ENCODE peak calls at places on chromosomes 13 and 19, in nine cellular contexts. W is Peyer's patch; G is left ventricle myocardium inferior; R is upper lobe of right lung; S is iPS DF 6.9; O is naive thymus-derived CD4-positive, alpha-beta T cell; E is psoas muscle; K is heart right ventricle; M is trophoblast cell. U is an unnamed sample. For H3K4me1, the result is how much of the 10 kb centered on the place peaks cover.

GRCh38 chr19:36771275-36772231 is 1.1 kb downstream of the ZNF850 start:
- DNase-seq in W (peak), G (peak), R (no peak), S (peak), O (no peak), E (peak), K (peak), M (peak), U (no peak)

GRCh38 chr13:49444517-49445395 is 682 bp downstream of the SETDB2 start:
- DNase-seq in W (peak), G (no peak), R (no peak), S (no peak), O (no peak), E (no peak), K (no peak), M (peak), U (no peak)

GRCh38 chr19:54137913-54138776 is 583 bp downstream of the CNOT3 start:
- DNase-seq in W (no peak), G (no peak), R (peak), S (no peak), O (no peak), E (peak), K (no peak), M (no peak), U (no peak)

GRCh38 chr13:45518525-45519235 is 53.9 kb downstream of the COG3 start:
- DNase-seq in W (no peak), G (no peak), R (no peak), S (no peak), O (no peak), E (no peak), K (no peak), M (peak), U (no peak)

GRCh38 chr13:21670006-21670882 is 629 bp upstream of the FGF9 start:
- DNase-seq in W (peak), G (peak), R (peak), S (no peak), O (peak), E (peak), K (peak), M (peak), U (no peak)

GRCh38 chr19:15869109-15869555 is 28.7 kb downstream of the CYP4F2 start:
- DNase-seq in W (no peak), G (no peak), R (no peak), S (peak), O (no peak), E (no peak), K (no peak), M (peak), U (no peak)

GRCh38 chr19:5691205-5691929 is 1.3 kb downstream of the RPL36 start:
- DNase-seq in W (peak), G (peak), R (peak), S (no peak), O (no peak), E (peak), K (peak), M (no peak), U (no peak)

GRCh38 chr13:46032341-46032740 is 20.2 kb downstream of the ZC3H13 start:
- DNase-seq in W (no peak), G (no peak), R (no peak), S (no peak), O (no peak), E (no peak), K (no peak), M (no peak), U (no peak)

GRCh38 chr13:92097337-92097903 is 699.0 kb downstream of the GPC5 start:
- DNase-seq in W (no peak), G (no peak), R (no peak), S (no peak), O (no peak), E (no peak), K (no peak), M (peak), U (no peak)

GRCh38 chr13:27496006-27496405 is 45.6 kb upstream of the MTIF3 start:
- DNase-seq in W (no peak), G (no peak), R (no peak), S (no peak), O (no peak), E (no peak), K (no peak), M (no peak), U (no peak)

GRCh38 chr13:39737047-39737446 is 81.6 kb downstream of the COG6 start:
- DNase-seq in W (no peak), G (no peak), R (no peak), S (no peak), O (no peak), E (no peak), K (no peak), M (no peak), U (no peak)

GRCh38 chr13:25865391-25865790 is 186.4 kb downstream of the SHISA2 start:
- DNase-seq in W (no peak), G (no peak), R (no peak), S (no peak), O (no peak), E (no peak), K (no peak), M (peak), U (no peak)

GRCh38 chr19:57078802-57079201 is 41.0 kb upstream of the USP29 start:
- DNase-seq in W (no peak), G (no peak), R (no peak), S (no peak), O (no peak), E (no peak), K (no peak), M (no peak), U (no peak)

GRCh38 chr19:510606-511100 is 3.4 kb downstream of the TPGS1 start:
- DNase-seq in W (peak), G (peak), R (peak), S (no peak), O (peak), E (peak), K (peak), M (peak), U (no peak)

GRCh38 chr13:106507560-106508274 is 27.7 kb downstream of the EFNB2 start:
- DNase-seq in W (no peak), G (no peak), R (no peak), S (no peak), O (no peak), E (no peak), K (no peak), M (peak), U (no peak)

GRCh38 chr19:46668662-46669061 is 7.7 kb upstream of the DACT3 start:
- DNase-seq in W (no peak), G (no peak), R (no peak), S (no peak), O (no peak), E (no peak), K (no peak), M (no peak), U (no peak)

GRCh38 chr19:15280915-15281683 is 48.9 kb upstream of the EPHX3 start:
- DNase-seq in W (peak), G (peak), R (peak), S (no peak), O (no peak), E (peak), K (peak), M (peak), U (no peak)

DNA sequence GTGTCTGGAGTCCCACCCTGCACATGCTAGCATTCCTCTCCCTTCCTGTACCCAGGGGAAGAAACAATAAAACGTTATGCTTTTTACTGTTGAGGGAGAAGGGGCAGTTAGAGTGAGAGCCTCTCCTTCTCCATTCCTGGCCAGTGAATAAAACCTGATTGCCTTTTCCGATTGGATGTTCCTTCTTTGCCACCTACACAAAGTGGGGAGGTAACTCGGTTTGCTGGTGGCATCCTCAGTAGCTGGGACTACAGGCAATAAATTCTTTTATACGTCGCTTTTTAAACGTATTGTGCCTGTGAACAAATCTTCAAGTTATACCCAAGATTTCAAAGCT is 725 bp upstream of the MVB12A start:
- DNase-seq in W (no peak), G (no peak), R (no peak), S (no peak), O (no peak), E (no peak), K (no peak), M (peak), U (no peak)
- H3K4me3 ChIP-seq in W (peak), G (peak), R (peak), S (peak), O (peak), E (peak), K (peak), M (no peak), U (peak)

GRCh38 chr13:38415233-38415632 is 65.6 kb downstream of the UFM1 start:
- DNase-seq in W (no peak), G (no peak), R (no peak), S (no peak), O (no peak), E (no peak), K (no peak), M (peak), U (no peak)

GRCh38 chr13:38405216-38405615 is 55.6 kb downstream of the UFM1 start:
- DNase-seq in W (no peak), G (no peak), R (no peak), S (no peak), O (no peak), E (no peak), K (no peak), M (peak), U (no peak)

DNA sequence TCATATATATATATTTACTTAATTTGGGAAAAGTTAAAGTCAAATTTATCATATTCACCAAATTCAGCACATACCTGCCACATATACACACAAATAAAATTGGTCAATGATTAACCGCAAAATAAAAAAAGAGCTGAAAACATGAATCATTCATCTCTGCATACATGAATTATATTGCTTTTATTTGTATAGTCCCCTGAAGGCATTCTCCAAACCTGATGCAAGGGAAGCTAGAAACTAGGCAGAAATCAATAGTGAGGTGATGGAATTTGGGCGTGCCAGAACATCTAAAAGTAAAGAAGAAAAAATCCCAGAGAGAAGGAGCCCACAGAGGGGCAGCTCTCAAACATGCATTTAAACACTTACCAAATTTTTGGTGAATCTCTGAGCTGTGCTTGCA is 60.1 kb downstream of the UFM1 start:
- DNase-seq in W (no peak), G (no peak), R (no peak), S (no peak), O (no peak), E (no peak), K (no peak), M (no peak), U (no peak)
- H3K4me1 ChIP-seq in W (under half), G (under half), R (under half), S (under half), O (under half), E (under half), K (under half), M (under half), U (under half)

DNA sequence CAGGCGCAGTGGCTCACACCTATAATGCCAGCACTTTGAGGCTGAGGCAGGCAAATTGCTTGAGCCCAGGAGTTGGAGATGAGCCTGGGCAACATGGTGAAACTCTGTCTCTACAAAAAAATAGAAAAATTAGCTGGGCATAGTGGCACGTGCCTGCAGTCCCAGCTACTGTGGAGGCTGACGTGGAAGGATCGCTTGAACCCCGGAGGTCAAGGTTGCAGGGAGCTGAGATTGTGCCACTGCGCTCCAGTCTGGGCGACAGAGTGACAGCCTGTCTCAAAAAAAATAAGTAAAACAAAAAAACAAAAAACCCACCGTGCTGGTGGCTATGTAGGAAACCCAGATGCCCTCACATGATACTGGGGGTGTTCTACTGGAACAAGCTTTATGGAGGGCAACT is 16.4 kb downstream of the PHLDB3 start:
- DNase-seq in W (no peak), G (no peak), R (no peak), S (no peak), O (no peak), E (no peak), K (no peak), M (no peak), U (no peak)
- H3K27ac ChIP-seq in W (no peak), G (no peak), R (no peak), S (no peak), O (no peak), E (no peak), K (no peak), M (no peak), U (no peak)

DNA sequence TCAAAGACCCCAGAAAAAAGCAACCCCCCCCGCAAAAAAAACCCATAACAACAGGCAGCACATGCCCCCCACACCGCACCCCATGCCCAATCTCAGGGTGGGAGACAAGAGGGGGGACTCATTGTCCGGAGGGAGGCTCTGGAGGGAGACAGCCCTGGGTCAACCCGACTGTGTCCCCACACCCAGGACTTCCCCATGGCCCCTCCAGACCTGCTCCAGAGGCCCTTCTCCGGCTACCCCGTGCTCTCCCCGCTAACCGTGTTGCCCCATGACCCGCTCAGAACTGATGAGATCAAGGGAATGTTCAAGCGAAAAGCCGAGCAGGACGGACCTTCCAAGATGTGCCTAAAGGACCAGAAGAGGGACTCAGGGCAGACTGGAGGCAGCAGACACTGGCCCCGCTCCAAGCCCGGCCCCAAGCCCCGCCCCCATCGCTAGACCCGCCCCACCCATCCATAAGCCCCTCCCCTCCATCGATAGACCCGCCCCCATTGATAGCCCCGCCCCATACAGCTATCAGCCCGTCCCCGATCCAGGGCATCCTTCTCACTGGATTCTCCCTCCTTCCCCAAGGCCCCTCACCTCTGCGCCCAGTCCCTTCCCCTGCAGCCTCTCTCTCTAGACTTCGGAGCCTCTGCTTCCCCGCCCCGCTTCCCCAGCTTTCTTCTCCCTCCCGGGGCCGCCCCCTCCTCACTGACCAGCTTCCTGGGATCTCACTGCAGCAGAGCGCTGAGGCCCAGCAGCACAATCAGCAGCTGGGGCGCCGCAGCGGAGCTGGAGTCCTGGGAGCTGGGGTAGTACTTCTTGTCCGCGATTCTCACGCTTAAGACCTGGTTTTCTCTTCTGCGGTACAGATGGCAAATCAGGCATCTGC is 2.2 kb downstream of the BST2 start:
- DNase-seq in W (peak), G (no peak), R (no peak), S (no peak), O (peak), E (no peak), K (peak), M (no peak), U (no peak)
- H3K4me3 ChIP-seq in W (peak), G (peak), R (peak), S (peak), O (no peak), E (peak), K (peak), M (no peak), U (peak)

DNA sequence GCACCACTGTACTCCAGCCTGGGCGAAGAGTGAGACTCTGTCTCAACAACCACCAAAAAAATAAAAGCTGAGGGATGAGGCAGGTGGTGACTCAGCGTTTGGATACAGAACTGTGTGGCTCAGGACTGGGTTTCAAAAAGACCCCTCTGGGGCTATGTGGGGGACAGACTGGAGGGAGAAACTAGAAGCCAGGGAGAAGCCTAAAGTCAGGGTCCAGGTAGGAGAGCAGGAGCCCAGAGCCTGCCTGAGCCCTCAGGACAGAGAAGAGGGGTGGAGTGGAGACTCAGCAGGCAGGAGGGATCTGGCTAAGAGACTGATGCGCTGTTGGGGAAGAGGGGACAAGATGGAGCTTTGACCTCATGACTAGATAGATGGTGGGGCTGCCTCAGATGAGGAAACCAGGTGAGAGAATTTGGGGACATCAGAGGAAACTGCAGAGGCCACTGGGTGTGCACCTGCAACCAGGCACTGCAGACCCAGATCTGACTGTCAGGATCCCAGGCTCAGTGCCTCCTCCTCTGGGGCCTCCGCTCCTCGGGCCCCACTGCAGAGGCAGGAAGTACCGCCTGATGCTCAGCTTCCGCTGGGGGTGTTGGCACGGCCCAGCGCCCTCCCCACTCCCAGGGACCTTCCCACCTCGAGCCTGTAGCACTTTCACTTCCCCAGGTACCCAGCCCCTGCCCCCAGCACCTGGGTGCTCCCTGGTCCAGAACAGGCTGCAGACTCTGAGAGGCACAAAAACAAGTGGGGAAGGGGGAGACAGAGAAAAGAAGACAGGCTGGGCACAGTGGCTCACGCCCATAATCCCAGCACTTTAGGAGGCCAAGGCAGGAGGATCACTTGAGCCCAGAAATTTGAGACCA is 1.5 kb upstream of the CD37 start:
- DNase-seq in W (peak), G (no peak), R (peak), S (no peak), O (peak), E (no peak), K (no peak), M (no peak), U (peak)
- H3K4me1 ChIP-seq in W (under half), G (under half), R (under half), S (under half), O (under half), E (under half), K (under half), M (under half), U (under half)

GRCh38 chr13:31160857-31161582 is 684 bp downstream of the HSPH1 start:
- DNase-seq in W (peak), G (peak), R (peak), S (no peak), O (peak), E (peak), K (peak), M (peak), U (no peak)
- H3K27ac ChIP-seq in W (peak), G (peak), R (peak), S (no peak), O (peak), E (peak), K (peak), M (peak), U (peak)

GRCh38 chr19:13101590-13102415 is 855 bp downstream of the LYL1 start:
- DNase-seq in W (no peak), G (no peak), R (no peak), S (no peak), O (no peak), E (no peak), K (no peak), M (no peak), U (no peak)
- H3K4me3 ChIP-seq in W (peak), G (peak), R (peak), S (no peak), O (peak), E (peak), K (peak), M (no peak), U (peak)

GRCh38 chr19:13103961-13104847 is 1.5 kb upstream of the LYL1 start:
- DNase-seq in W (peak), G (peak), R (peak), S (no peak), O (peak), E (peak), K (peak), M (peak), U (peak)
- H3K4me1 ChIP-seq in W (under half), G (half or more), R (under half), S (under half), O (under half), E (under half), K (under half), M (under half), U (under half)

U was measured in vagina.